ENCODE peak calls at places on chromosomes 4 and X, in nine cellular contexts. One of them, this sample, is unnamed.
A peak's percentile ranks its signal among the peaks of the same experiment; 100 is the strongest.

GRCh38 chrX:43552166-43552565 is 103.9 kb upstream of the MAOA start:
- DNase-seq in WERI-Rb-1: no peak
- DNase-seq in HT-29: peak; percentile 77
- DNase-seq in activated CD8-positive, alpha-beta memory T cell treated with anti-CD3 and anti-CD28 coated beads for 4 hours: no peak
- DNase-seq in mesenchymal stem cell: no peak
- DNase-seq in mesendoderm: peak; percentile 50
- DNase-seq in stimulated activated naive B cell treated with anti-CD40 and anti-IgM and Interleukin-4, amounts not matched to agents 10 μg/mL and 1 μg/mL and 100 μg/mL, for 72 hours: no peak
- DNase-seq in EL: no peak
- DNase-seq in activated naive CD8-positive, alpha-beta T cell treated with anti-CD3 and anti-CD28 coated beads for 36 hours: no peak
- DNase-seq in this sample: no peak

GRCh38 chrX:9396930-9397329 is 67.9 kb upstream of the TBL1X start:
- DNase-seq in WERI-Rb-1: no peak
- DNase-seq in HT-29: peak; percentile 84
- DNase-seq in activated CD8-positive, alpha-beta memory T cell treated with anti-CD3 and anti-CD28 coated beads for 4 hours: no peak
- DNase-seq in mesenchymal stem cell: peak; percentile 65
- DNase-seq in mesendoderm: no peak
- DNase-seq in stimulated activated naive B cell treated with anti-CD40 and anti-IgM and Interleukin-4, amounts not matched to agents 10 μg/mL and 1 μg/mL and 100 μg/mL, for 72 hours: no peak
- DNase-seq in EL: no peak
- DNase-seq in activated naive CD8-positive, alpha-beta T cell treated with anti-CD3 and anti-CD28 coated beads for 36 hours: no peak
- DNase-seq in this sample: no peak

GRCh38 chr4:154416183-154416543 is 75.4 kb downstream of the DCHS2 start:
- DNase-seq in WERI-Rb-1: peak; percentile 51
- DNase-seq in HT-29: peak; percentile 16
- DNase-seq in activated CD8-positive, alpha-beta memory T cell treated with anti-CD3 and anti-CD28 coated beads for 4 hours: no peak
- DNase-seq in mesenchymal stem cell: peak; percentile 30
- DNase-seq in mesendoderm: peak; percentile 70
- DNase-seq in stimulated activated naive B cell treated with anti-CD40 and anti-IgM and Interleukin-4, amounts not matched to agents 10 μg/mL and 1 μg/mL and 100 μg/mL, for 72 hours: no peak
- DNase-seq in EL: peak; percentile 1
- DNase-seq in activated naive CD8-positive, alpha-beta T cell treated with anti-CD3 and anti-CD28 coated beads for 36 hours: no peak
- DNase-seq in this sample: no peak

GRCh38 chr4:66972087-66972486 is 573.2 kb downstream of the CENPC start:
- DNase-seq in WERI-Rb-1: no peak
- DNase-seq in HT-29: no peak
- DNase-seq in activated CD8-positive, alpha-beta memory T cell treated with anti-CD3 and anti-CD28 coated beads for 4 hours: no peak
- DNase-seq in mesenchymal stem cell: peak; percentile 30
- DNase-seq in mesendoderm: no peak
- DNase-seq in stimulated activated naive B cell treated with anti-CD40 and anti-IgM and Interleukin-4, amounts not matched to agents 10 μg/mL and 1 μg/mL and 100 μg/mL, for 72 hours: no peak
- DNase-seq in EL: peak; percentile 1
- DNase-seq in activated naive CD8-positive, alpha-beta T cell treated with anti-CD3 and anti-CD28 coated beads for 36 hours: no peak
- DNase-seq in this sample: no peak

GRCh38 chrX:154123241-154124219 is 20.5 kb upstream of the OPN1LW start:
- DNase-seq in WERI-Rb-1: no peak
- DNase-seq in HT-29: peak; percentile 59
- DNase-seq in activated CD8-positive, alpha-beta memory T cell treated with anti-CD3 and anti-CD28 coated beads for 4 hours: no peak
- DNase-seq in mesenchymal stem cell: no peak
- DNase-seq in mesendoderm: peak; percentile 81
- DNase-seq in stimulated activated naive B cell treated with anti-CD40 and anti-IgM and Interleukin-4, amounts not matched to agents 10 μg/mL and 1 μg/mL and 100 μg/mL, for 72 hours: no peak
- DNase-seq in EL: no peak
- DNase-seq in activated naive CD8-positive, alpha-beta T cell treated with anti-CD3 and anti-CD28 coated beads for 36 hours: no peak
- DNase-seq in this sample: no peak

GRCh38 chr4:87243426-87244053 is 23.1 kb upstream of the KLHL8 start:
- DNase-seq in WERI-Rb-1: no peak
- DNase-seq in HT-29: no peak
- DNase-seq in activated CD8-positive, alpha-beta memory T cell treated with anti-CD3 and anti-CD28 coated beads for 4 hours: no peak
- DNase-seq in mesenchymal stem cell: peak; percentile 26
- DNase-seq in mesendoderm: peak; percentile 56
- DNase-seq in stimulated activated naive B cell treated with anti-CD40 and anti-IgM and Interleukin-4, amounts not matched to agents 10 μg/mL and 1 μg/mL and 100 μg/mL, for 72 hours: no peak
- DNase-seq in EL: no peak
- DNase-seq in activated naive CD8-positive, alpha-beta T cell treated with anti-CD3 and anti-CD28 coated beads for 36 hours: no peak
- DNase-seq in this sample: no peak

GRCh38 chr4:65566473-65566872 is 103.8 kb downstream of the EPHA5 start:
- DNase-seq in WERI-Rb-1: no peak
- DNase-seq in HT-29: no peak
- DNase-seq in activated CD8-positive, alpha-beta memory T cell treated with anti-CD3 and anti-CD28 coated beads for 4 hours: no peak
- DNase-seq in mesenchymal stem cell: no peak
- DNase-seq in mesendoderm: no peak
- DNase-seq in stimulated activated naive B cell treated with anti-CD40 and anti-IgM and Interleukin-4, amounts not matched to agents 10 μg/mL and 1 μg/mL and 100 μg/mL, for 72 hours: no peak
- DNase-seq in EL: no peak
- DNase-seq in activated naive CD8-positive, alpha-beta T cell treated with anti-CD3 and anti-CD28 coated beads for 36 hours: no peak
- DNase-seq in this sample: no peak

GRCh38 chrX:29478336-29479069 is 736.9 kb upstream of the MAGEB2 start:
- DNase-seq in WERI-Rb-1: peak; percentile 39
- DNase-seq in HT-29: peak; percentile 47
- DNase-seq in activated CD8-positive, alpha-beta memory T cell treated with anti-CD3 and anti-CD28 coated beads for 4 hours: no peak
- DNase-seq in mesenchymal stem cell: peak; percentile 22
- DNase-seq in mesendoderm: peak; percentile 60
- DNase-seq in stimulated activated naive B cell treated with anti-CD40 and anti-IgM and Interleukin-4, amounts not matched to agents 10 μg/mL and 1 μg/mL and 100 μg/mL, for 72 hours: peak; percentile 1
- DNase-seq in EL: peak; percentile 2
- DNase-seq in activated naive CD8-positive, alpha-beta T cell treated with anti-CD3 and anti-CD28 coated beads for 36 hours: no peak
- DNase-seq in this sample: peak; percentile 31

GRCh38 chr4:127000846-127001245 is 631.9 kb upstream of the INTU start:
- DNase-seq in WERI-Rb-1: no peak
- DNase-seq in HT-29: no peak
- DNase-seq in activated CD8-positive, alpha-beta memory T cell treated with anti-CD3 and anti-CD28 coated beads for 4 hours: no peak
- DNase-seq in mesenchymal stem cell: no peak
- DNase-seq in mesendoderm: no peak
- DNase-seq in stimulated activated naive B cell treated with anti-CD40 and anti-IgM and Interleukin-4, amounts not matched to agents 10 μg/mL and 1 μg/mL and 100 μg/mL, for 72 hours: no peak
- DNase-seq in EL: no peak
- DNase-seq in activated naive CD8-positive, alpha-beta T cell treated with anti-CD3 and anti-CD28 coated beads for 36 hours: no peak
- DNase-seq in this sample: no peak

GRCh38 chr4:108036252-108036651 is 46.6 kb downstream of the HADH start:
- DNase-seq in WERI-Rb-1: no peak
- DNase-seq in HT-29: no peak
- DNase-seq in activated CD8-positive, alpha-beta memory T cell treated with anti-CD3 and anti-CD28 coated beads for 4 hours: peak; percentile 43
- DNase-seq in mesenchymal stem cell: no peak
- DNase-seq in mesendoderm: no peak
- DNase-seq in stimulated activated naive B cell treated with anti-CD40 and anti-IgM and Interleukin-4, amounts not matched to agents 10 μg/mL and 1 μg/mL and 100 μg/mL, for 72 hours: peak; percentile 5
- DNase-seq in EL: no peak
- DNase-seq in activated naive CD8-positive, alpha-beta T cell treated with anti-CD3 and anti-CD28 coated beads for 36 hours: peak; percentile 77
- DNase-seq in this sample: no peak

GRCh38 chr4:186807809-186808634 is 84.4 kb upstream of the FAT1 start:
- DNase-seq in WERI-Rb-1: no peak
- DNase-seq in HT-29: no peak
- DNase-seq in activated CD8-positive, alpha-beta memory T cell treated with anti-CD3 and anti-CD28 coated beads for 4 hours: no peak
- DNase-seq in mesenchymal stem cell: no peak
- DNase-seq in mesendoderm: no peak
- DNase-seq in stimulated activated naive B cell treated with anti-CD40 and anti-IgM and Interleukin-4, amounts not matched to agents 10 μg/mL and 1 μg/mL and 100 μg/mL, for 72 hours: no peak
- DNase-seq in EL: peak; percentile 30
- DNase-seq in activated naive CD8-positive, alpha-beta T cell treated with anti-CD3 and anti-CD28 coated beads for 36 hours: no peak
- DNase-seq in this sample: no peak

GRCh38 chrX:133660356-133660755 is 245.1 kb upstream of the GPC4 start:
- DNase-seq in WERI-Rb-1: no peak
- DNase-seq in HT-29: no peak
- DNase-seq in activated CD8-positive, alpha-beta memory T cell treated with anti-CD3 and anti-CD28 coated beads for 4 hours: no peak
- DNase-seq in mesenchymal stem cell: peak; percentile 18
- DNase-seq in mesendoderm: no peak
- DNase-seq in stimulated activated naive B cell treated with anti-CD40 and anti-IgM and Interleukin-4, amounts not matched to agents 10 μg/mL and 1 μg/mL and 100 μg/mL, for 72 hours: no peak
- DNase-seq in EL: no peak
- DNase-seq in activated naive CD8-positive, alpha-beta T cell treated with anti-CD3 and anti-CD28 coated beads for 36 hours: no peak
- DNase-seq in this sample: no peak

GRCh38 chr4:142567620-142568451 is 278.3 kb downstream of the INPP4B start:
- DNase-seq in WERI-Rb-1: no peak
- DNase-seq in HT-29: peak; percentile 85
- DNase-seq in activated CD8-positive, alpha-beta memory T cell treated with anti-CD3 and anti-CD28 coated beads for 4 hours: no peak
- DNase-seq in mesenchymal stem cell: no peak
- DNase-seq in mesendoderm: no peak
- DNase-seq in stimulated activated naive B cell treated with anti-CD40 and anti-IgM and Interleukin-4, amounts not matched to agents 10 μg/mL and 1 μg/mL and 100 μg/mL, for 72 hours: no peak
- DNase-seq in EL: no peak
- DNase-seq in activated naive CD8-positive, alpha-beta T cell treated with anti-CD3 and anti-CD28 coated beads for 36 hours: no peak
- DNase-seq in this sample: no peak

GRCh38 chr4:55993994-55994657 is 45.4 kb downstream of the CEP135 start:
- DNase-seq in WERI-Rb-1: no peak
- DNase-seq in HT-29: no peak
- DNase-seq in activated CD8-positive, alpha-beta memory T cell treated with anti-CD3 and anti-CD28 coated beads for 4 hours: no peak
- DNase-seq in mesenchymal stem cell: no peak
- DNase-seq in mesendoderm: no peak
- DNase-seq in stimulated activated naive B cell treated with anti-CD40 and anti-IgM and Interleukin-4, amounts not matched to agents 10 μg/mL and 1 μg/mL and 100 μg/mL, for 72 hours: no peak
- DNase-seq in EL: no peak
- DNase-seq in activated naive CD8-positive, alpha-beta T cell treated with anti-CD3 and anti-CD28 coated beads for 36 hours: peak; percentile 4
- DNase-seq in this sample: no peak

GRCh38 chr4:41747230-41748055 is 1.1 kb downstream of the PHOX2B start:
- DNase-seq in WERI-Rb-1: no peak
- DNase-seq in HT-29: no peak
- DNase-seq in activated CD8-positive, alpha-beta memory T cell treated with anti-CD3 and anti-CD28 coated beads for 4 hours: no peak
- DNase-seq in mesenchymal stem cell: no peak
- DNase-seq in mesendoderm: peak; percentile 51
- DNase-seq in stimulated activated naive B cell treated with anti-CD40 and anti-IgM and Interleukin-4, amounts not matched to agents 10 μg/mL and 1 μg/mL and 100 μg/mL, for 72 hours: no peak
- DNase-seq in EL: no peak
- DNase-seq in activated naive CD8-positive, alpha-beta T cell treated with anti-CD3 and anti-CD28 coated beads for 36 hours: no peak
- DNase-seq in this sample: peak; percentile 68

GRCh38 chr4:15327311-15328298 is 100.2 kb upstream of the C1QTNF7 start:
- DNase-seq in WERI-Rb-1: no peak
- DNase-seq in HT-29: no peak
- DNase-seq in activated CD8-positive, alpha-beta memory T cell treated with anti-CD3 and anti-CD28 coated beads for 4 hours: no peak
- DNase-seq in mesenchymal stem cell: peak; percentile 85
- DNase-seq in mesendoderm: peak; percentile 21
- DNase-seq in stimulated activated naive B cell treated with anti-CD40 and anti-IgM and Interleukin-4, amounts not matched to agents 10 μg/mL and 1 μg/mL and 100 μg/mL, for 72 hours: no peak
- DNase-seq in EL: peak; percentile 89
- DNase-seq in activated naive CD8-positive, alpha-beta T cell treated with anti-CD3 and anti-CD28 coated beads for 36 hours: no peak
- DNase-seq in this sample: no peak

GRCh38 chr4:24557036-24558022 is 27.0 kb downstream of the DHX15 start:
- DNase-seq in WERI-Rb-1: no peak
- DNase-seq in HT-29: peak; percentile 37
- DNase-seq in activated CD8-positive, alpha-beta memory T cell treated with anti-CD3 and anti-CD28 coated beads for 4 hours: no peak
- DNase-seq in mesenchymal stem cell: peak; percentile 48
- DNase-seq in mesendoderm: no peak
- DNase-seq in stimulated activated naive B cell treated with anti-CD40 and anti-IgM and Interleukin-4, amounts not matched to agents 10 μg/mL and 1 μg/mL and 100 μg/mL, for 72 hours: no peak
- DNase-seq in EL: peak; percentile 56
- DNase-seq in activated naive CD8-positive, alpha-beta T cell treated with anti-CD3 and anti-CD28 coated beads for 36 hours: no peak
- DNase-seq in this sample: no peak

GRCh38 chr4:169492436-169493163 is 119.8 kb downstream of the NEK1 start:
- DNase-seq in WERI-Rb-1: peak; percentile 34
- DNase-seq in HT-29: peak; percentile 58
- DNase-seq in activated CD8-positive, alpha-beta memory T cell treated with anti-CD3 and anti-CD28 coated beads for 4 hours: no peak
- DNase-seq in mesenchymal stem cell: peak; percentile 52
- DNase-seq in mesendoderm: peak; percentile 60
- DNase-seq in stimulated activated naive B cell treated with anti-CD40 and anti-IgM and Interleukin-4, amounts not matched to agents 10 μg/mL and 1 μg/mL and 100 μg/mL, for 72 hours: peak; percentile 6
- DNase-seq in EL: peak; percentile 50
- DNase-seq in activated naive CD8-positive, alpha-beta T cell treated with anti-CD3 and anti-CD28 coated beads for 36 hours: peak; percentile 8
- DNase-seq in this sample: peak; percentile 85

GRCh38 chr4:25908491-25908901 is 5.5 kb upstream of the SMIM20 start:
- DNase-seq in WERI-Rb-1: peak; percentile 48
- DNase-seq in HT-29: peak; percentile 32
- DNase-seq in activated CD8-positive, alpha-beta memory T cell treated with anti-CD3 and anti-CD28 coated beads for 4 hours: no peak
- DNase-seq in mesenchymal stem cell: peak; percentile 94
- DNase-seq in mesendoderm: peak; percentile 18
- DNase-seq in stimulated activated naive B cell treated with anti-CD40 and anti-IgM and Interleukin-4, amounts not matched to agents 10 μg/mL and 1 μg/mL and 100 μg/mL, for 72 hours: no peak
- DNase-seq in EL: peak; percentile 95
- DNase-seq in activated naive CD8-positive, alpha-beta T cell treated with anti-CD3 and anti-CD28 coated beads for 36 hours: no peak
- DNase-seq in this sample: peak; percentile 98

GRCh38 chr4:82715731-82716617 is 82.6 kb downstream of the SCD5 start:
- DNase-seq in WERI-Rb-1: no peak
- DNase-seq in HT-29: no peak
- DNase-seq in activated CD8-positive, alpha-beta memory T cell treated with anti-CD3 and anti-CD28 coated beads for 4 hours: no peak
- DNase-seq in mesenchymal stem cell: peak; percentile 43
- DNase-seq in mesendoderm: peak; percentile 98
- DNase-seq in stimulated activated naive B cell treated with anti-CD40 and anti-IgM and Interleukin-4, amounts not matched to agents 10 μg/mL and 1 μg/mL and 100 μg/mL, for 72 hours: no peak
- DNase-seq in EL: peak; percentile 49
- DNase-seq in activated naive CD8-positive, alpha-beta T cell treated with anti-CD3 and anti-CD28 coated beads for 36 hours: no peak
- DNase-seq in this sample: peak; percentile 90

GRCh38 chr4:140426610-140427103 is 791 bp downstream of the CLGN start:
- DNase-seq in WERI-Rb-1: peak; percentile 71
- DNase-seq in HT-29: no peak
- DNase-seq in activated CD8-positive, alpha-beta memory T cell treated with anti-CD3 and anti-CD28 coated beads for 4 hours: no peak
- DNase-seq in mesenchymal stem cell: no peak
- DNase-seq in mesendoderm: peak; percentile 78
- DNase-seq in stimulated activated naive B cell treated with anti-CD40 and anti-IgM and Interleukin-4, amounts not matched to agents 10 μg/mL and 1 μg/mL and 100 μg/mL, for 72 hours: peak; percentile 1
- DNase-seq in EL: no peak
- DNase-seq in activated naive CD8-positive, alpha-beta T cell treated with anti-CD3 and anti-CD28 coated beads for 36 hours: peak; percentile 32
- DNase-seq in this sample: no peak